ENCODE peak calls at places on chromosomes 12 and 14, in nine cellular contexts. U is stimulated activated CD8-positive, alpha-beta memory T cell treated with anti-CD3 and anti-CD28 coated beads, Interleukin-15, amount 100 ng/mL, for 24 hours; Q is CD8-positive, alpha-beta memory T cell; C is fibroblast of pulmonary artery; Y is RPMI7951; L is small intestine; X is sciatic nerve; V is CD4-positive, alpha-beta T cell; H is T-helper 9 cell. Z is an unnamed sample.

GRCh38 chr12:42698213-42698612 is 108.7 kb upstream of the PRICKLE1 start:
- DNase-seq in U (no peak), Q (no peak), C (peak; percentile 83), Y (peak; percentile 82), L (no peak), X (no peak), V (no peak), H (no peak), Z (no peak)

GRCh38 chr12:111488271-111488670 is 82.5 kb downstream of the SH2B3 start:
- DNase-seq in U (no peak), Q (no peak), C (peak; percentile 76), Y (no peak), L (no peak), X (no peak), V (no peak), H (no peak), Z (no peak)

GRCh38 chr12:101695698-101696097 is 1.7 kb upstream of the CHPT1 start:
- DNase-seq in U (no peak), Q (no peak), C (no peak), Y (peak; percentile 8), L (peak; percentile 47), X (no peak), V (no peak), H (no peak), Z (no peak)

GRCh38 chr14:51394391-51394790 is 154.3 kb downstream of the TMX1 start:
- DNase-seq in U (no peak), Q (no peak), C (no peak), Y (peak; percentile 62), L (no peak), X (no peak), V (no peak), H (no peak), Z (no peak)

GRCh38 chr12:48285751-48286650 is 64.7 kb downstream of the ZNF641 start:
- DNase-seq in U (no peak), Q (no peak), C (no peak), Y (no peak), L (no peak), X (no peak), V (peak; percentile 17), H (no peak), Z (no peak)

GRCh38 chr14:66652736-66653135 is 144.8 kb downstream of the GPHN start:
- DNase-seq in U (no peak), Q (no peak), C (no peak), Y (no peak), L (no peak), X (no peak), V (no peak), H (no peak), Z (no peak)

GRCh38 chr12:63196168-63196567 is 45.2 kb upstream of the AVPR1A start:
- DNase-seq in U (no peak), Q (no peak), C (no peak), Y (no peak), L (peak; percentile 45), X (no peak), V (no peak), H (no peak), Z (no peak)

GRCh38 chr12:15757553-15758255 is 31.5 kb downstream of the EPS8 start:
- DNase-seq in U (no peak), Q (no peak), C (peak; percentile 89), Y (peak; percentile 92), L (peak; percentile 51), X (no peak), V (no peak), H (no peak), Z (no peak)

GRCh38 chr14:94307410-94307992 is 14.4 kb upstream of the SERPINA10 start:
- DNase-seq in U (no peak), Q (no peak), C (peak; percentile 11), Y (peak; percentile 10), L (peak; percentile 28), X (no peak), V (no peak), H (no peak), Z (no peak)

GRCh38 chr12:75877588-75878381 is 153.8 kb downstream of the PHLDA1 start:
- DNase-seq in U (no peak), Q (no peak), C (peak; percentile 50), Y (no peak), L (peak; percentile 28), X (no peak), V (no peak), H (no peak), Z (no peak)

GRCh38 chr12:64569923-64570595 is 40.2 kb upstream of the RASSF3 start:
- DNase-seq in U (no peak), Q (no peak), C (no peak), Y (no peak), L (no peak), X (no peak), V (no peak), H (no peak), Z (no peak)

GRCh38 chr14:80987235-80988032 is 32.0 kb downstream of the TSHR start:
- DNase-seq in U (peak; percentile 13), Q (peak; percentile 43), C (peak; percentile 80), Y (peak; percentile 57), L (peak; percentile 76), X (peak; percentile 76), V (peak; percentile 50), H (peak; percentile 49), Z (no peak)

GRCh38 chr12:51536159-51536558 is 54.9 kb upstream of the SCN8A start:
- DNase-seq in U (no peak), Q (no peak), C (peak; percentile 27), Y (peak; percentile 15), L (no peak), X (no peak), V (no peak), H (no peak), Z (no peak)

GRCh38 chr14:52015411-52016030 is 26.2 kb downstream of the RTRAF start:
- DNase-seq in U (no peak), Q (no peak), C (no peak), Y (peak; percentile 20), L (peak; percentile 12), X (no peak), V (no peak), H (no peak), Z (no peak)

GRCh38 chr12:124565071-124565491 is 2.3 kb downstream of the NCOR2 start:
- DNase-seq in U (no peak), Q (no peak), C (no peak), Y (no peak), L (no peak), X (no peak), V (no peak), H (no peak), Z (no peak)

GRCh38 chr12:116483959-116484699 is 75.1 kb upstream of the MAP1LC3B2 start:
- DNase-seq in U (no peak), Q (no peak), C (no peak), Y (no peak), L (no peak), X (no peak), V (no peak), H (no peak), Z (no peak)

GRCh38 chr14:21455592-21455911 is 371 bp downstream of the CHD8 start:
- DNase-seq in U (no peak), Q (no peak), C (peak; percentile 20), Y (no peak), L (no peak), X (no peak), V (no peak), H (peak; percentile 8), Z (no peak)

GRCh38 chr12:122523280-122523679 is 3.5 kb downstream of the RSRC2 start:
- DNase-seq in U (no peak), Q (no peak), C (peak; percentile 64), Y (peak; percentile 30), L (no peak), X (no peak), V (no peak), H (no peak), Z (no peak)

GRCh38 chr14:35234007-35234406 is 58.2 kb upstream of the PSMA6 start:
- DNase-seq in U (no peak), Q (no peak), C (peak; percentile 61), Y (peak; percentile 38), L (no peak), X (no peak), V (no peak), H (no peak), Z (no peak)

GRCh38 chr12:108532061-108532848 is 17.2 kb downstream of the FICD start:
- DNase-seq in U (no peak), Q (no peak), C (no peak), Y (no peak), L (no peak), X (no peak), V (no peak), H (no peak), Z (no peak)

GRCh38 chr12:115338566-115339294 is 654.8 kb upstream of the TBX3 start:
- DNase-seq in U (no peak), Q (no peak), C (no peak), Y (peak; percentile 83), L (no peak), X (no peak), V (no peak), H (no peak), Z (no peak)

GRCh38 chr14:58638231-58639205 is 756 bp downstream of the DACT1 start:
- DNase-seq in U (no peak), Q (no peak), C (peak; percentile 38), Y (peak; percentile 50), L (peak; percentile 19), X (peak; percentile 60), V (no peak), H (no peak), Z (no peak)

GRCh38 chr12:121278450-121279375 is 17.8 kb downstream of the CAMKK2 start:
- DNase-seq in U (no peak), Q (no peak), C (peak; percentile 93), Y (no peak), L (no peak), X (no peak), V (no peak), H (no peak), Z (no peak)

GRCh38 chr14:22428681-22429315 is 160.2 kb downstream of the DAD1 start:
- DNase-seq in U (no peak), Q (no peak), C (peak; percentile 73), Y (peak; percentile 57), L (peak; percentile 31), X (no peak), V (no peak), H (no peak), Z (no peak)

GRCh38 chr12:41018010-41018409 is 170.1 kb upstream of the PDZRN4 start:
- DNase-seq in U (no peak), Q (no peak), C (no peak), Y (no peak), L (no peak), X (no peak), V (no peak), H (no peak), Z (no peak)

GRCh38 chr12:50196537-50196936 is 29.4 kb upstream of the CERS5 start:
- DNase-seq in U (no peak), Q (no peak), C (no peak), Y (no peak), L (no peak), X (no peak), V (no peak), H (no peak), Z (no peak)

GRCh38 chr12:104796475-104796862 is 161.6 kb downstream of the SLC41A2 start:
- DNase-seq in U (no peak), Q (no peak), C (no peak), Y (no peak), L (no peak), X (no peak), V (no peak), H (no peak), Z (no peak)

GRCh38 chr12:26617513-26617912 is 215.5 kb downstream of the ITPR2 start:
- DNase-seq in U (no peak), Q (no peak), C (no peak), Y (no peak), L (no peak), X (no peak), V (no peak), H (no peak), Z (no peak)

GRCh38 chr14:23694085-23694975 is 58.2 kb downstream of the DHRS2 start:
- DNase-seq in U (no peak), Q (no peak), C (peak; percentile 57), Y (no peak), L (no peak), X (no peak), V (no peak), H (no peak), Z (no peak)